ENCODE peak calls at places on chromosomes 2 and 18, in six cellular contexts. One of them, this sample, is unnamed.

GRCh38 chr18:941331-941730 is 36.7 kb downstream of the ADCYAP1 start:
- DNase-seq in mesenchymal stem cell: no peak
- DNase-seq in stomach: no peak
- DNase-seq in uterus: no peak
- DNase-seq in body of pancreas: no peak
- DNase-seq in pancreas: no peak
- DNase-seq in this sample: no peak

GRCh38 chr18:26307161-26307773 is 81.0 kb downstream of the TAF4B start:
- DNase-seq in body of pancreas: no peak
- DNase-seq in uterus: no peak
- DNase-seq in pancreas: no peak
- DNase-seq in stomach: no peak
- DNase-seq in mesenchymal stem cell: peak; percentile 59
- DNase-seq in this sample: no peak

GRCh38 chr18:34801769-34802168 is 91.7 kb downstream of the DTNA start:
- DNase-seq in pancreas: no peak
- DNase-seq in mesenchymal stem cell: peak; percentile 83
- DNase-seq in body of pancreas: no peak
- DNase-seq in uterus: no peak
- DNase-seq in stomach: no peak
- DNase-seq in this sample: no peak

GRCh38 chr2:30511122-30512083 is 64.4 kb downstream of the LCLAT1 start:
- DNase-seq in pancreas: no peak
- DNase-seq in mesenchymal stem cell: peak; percentile 80
- DNase-seq in body of pancreas: no peak
- DNase-seq in uterus: peak; percentile 67
- DNase-seq in stomach: no peak
- DNase-seq in this sample: peak; percentile 51

GRCh38 chr2:67572721-67573485 is 175.8 kb downstream of the ETAA1 start:
- DNase-seq in pancreas: no peak
- DNase-seq in uterus: no peak
- DNase-seq in stomach: peak; percentile 26
- DNase-seq in body of pancreas: peak; percentile 33
- DNase-seq in mesenchymal stem cell: no peak
- DNase-seq in this sample: no peak

GRCh38 chr18:9790261-9790660 is 82.2 kb downstream of the RAB31 start:
- DNase-seq in pancreas: no peak
- DNase-seq in body of pancreas: no peak
- DNase-seq in stomach: no peak
- DNase-seq in mesenchymal stem cell: no peak
- DNase-seq in uterus: no peak
- DNase-seq in this sample: no peak

GRCh38 chr2:3628241-3628679 is 29.7 kb upstream of the ALLC start:
- DNase-seq in body of pancreas: no peak
- DNase-seq in mesenchymal stem cell: no peak
- DNase-seq in pancreas: no peak
- DNase-seq in stomach: peak; percentile 16
- DNase-seq in uterus: peak; percentile 5
- DNase-seq in this sample: peak; percentile 14

GRCh38 chr2:19299522-19299921 is 58.9 kb downstream of the OSR1 start:
- DNase-seq in stomach: no peak
- DNase-seq in body of pancreas: no peak
- DNase-seq in pancreas: no peak
- DNase-seq in uterus: no peak
- DNase-seq in mesenchymal stem cell: peak; percentile 59
- DNase-seq in this sample: no peak

GRCh38 chr2:183269956-183270355 is 145.7 kb downstream of the NUP35 start:
- DNase-seq in uterus: no peak
- DNase-seq in body of pancreas: no peak
- DNase-seq in stomach: no peak
- DNase-seq in mesenchymal stem cell: no peak
- DNase-seq in pancreas: no peak
- DNase-seq in this sample: no peak

GRCh38 chr2:143686585-143687164 is 557.5 kb downstream of the ARHGAP15 start:
- DNase-seq in body of pancreas: no peak
- DNase-seq in stomach: no peak
- DNase-seq in mesenchymal stem cell: peak; percentile 28
- DNase-seq in uterus: no peak
- DNase-seq in pancreas: no peak
- DNase-seq in this sample: no peak

GRCh38 chr2:26595146-26595545 is 46.0 kb downstream of the CIB4 start:
- DNase-seq in stomach: no peak
- DNase-seq in pancreas: no peak
- DNase-seq in uterus: no peak
- DNase-seq in mesenchymal stem cell: no peak
- DNase-seq in body of pancreas: no peak
- DNase-seq in this sample: no peak

GRCh38 chr18:77160515-77160914 is 27.9 kb upstream of the MBP start:
- DNase-seq in mesenchymal stem cell: no peak
- DNase-seq in pancreas: no peak
- DNase-seq in uterus: no peak
- DNase-seq in stomach: no peak
- DNase-seq in body of pancreas: no peak
- DNase-seq in this sample: no peak

GRCh38 chr18:30987479-30988241 is 54.9 kb downstream of the DSC3 start:
- DNase-seq in pancreas: no peak
- DNase-seq in mesenchymal stem cell: no peak
- DNase-seq in uterus: no peak
- DNase-seq in body of pancreas: peak; percentile 23
- DNase-seq in stomach: peak; percentile 27
- DNase-seq in this sample: no peak

GRCh38 chr2:57987835-57988573 is 58.6 kb upstream of the VRK2 start:
- DNase-seq in uterus: no peak
- DNase-seq in stomach: no peak
- DNase-seq in pancreas: no peak
- DNase-seq in mesenchymal stem cell: peak; percentile 30
- DNase-seq in body of pancreas: no peak
- DNase-seq in this sample: no peak

GRCh38 chr2:83196225-83196624 is 1262.9 kb downstream of the SUCLG1 start:
- DNase-seq in uterus: no peak
- DNase-seq in pancreas: no peak
- DNase-seq in stomach: no peak
- DNase-seq in mesenchymal stem cell: peak; percentile 34
- DNase-seq in body of pancreas: no peak
- DNase-seq in this sample: no peak
- H3K4me1 ChIP-seq in uterus: no peaks in the 10 kb centered on the region
- H3K4me1 ChIP-seq in pancreas: no peaks in the 10 kb centered on the region
- H3K4me1 ChIP-seq in stomach: peaks cover 8% of the 10 kb centered on the region
- H3K4me1 ChIP-seq in mesenchymal stem cell: no peaks in the 10 kb centered on the region
- H3K4me1 ChIP-seq in body of pancreas: no peaks in the 10 kb centered on the region
- H3K4me1 ChIP-seq in this sample: no peaks in the 10 kb centered on the region

DNA sequence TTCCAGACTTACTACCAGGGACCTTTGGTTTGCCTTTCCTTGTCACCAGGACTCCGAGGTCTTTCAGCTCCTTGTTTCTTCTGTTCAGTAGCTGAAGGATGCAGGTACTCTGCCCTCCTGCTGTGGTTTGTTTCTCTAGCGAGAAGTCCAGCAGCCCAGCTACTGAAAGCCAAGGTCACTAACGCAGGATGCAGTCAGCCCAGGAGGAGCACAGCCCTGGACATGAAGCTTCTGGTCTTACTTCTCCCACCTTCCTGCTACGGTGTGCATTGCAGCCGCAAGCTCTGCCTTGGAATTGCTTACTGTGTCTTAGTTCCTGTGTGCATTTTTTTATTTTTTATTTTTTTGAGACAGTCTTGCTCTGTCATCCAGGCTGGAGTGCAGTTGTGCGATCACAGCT is 62.4 kb downstream of the DGKD start:
- DNase-seq in pancreas: no peak
- DNase-seq in mesenchymal stem cell: no peak
- DNase-seq in stomach: peak; percentile 45
- DNase-seq in uterus: no peak
- DNase-seq in body of pancreas: no peak
- DNase-seq in this sample: no peak
- H3K4me1 ChIP-seq in pancreas: no peaks in the 10 kb centered on the region
- H3K4me1 ChIP-seq in mesenchymal stem cell: peaks cover 24% of the 10 kb centered on the region
- H3K4me1 ChIP-seq in stomach: peaks cover 85% of the 10 kb centered on the region
- H3K4me1 ChIP-seq in uterus: no peaks in the 10 kb centered on the region
- H3K4me1 ChIP-seq in body of pancreas: peaks cover 10% of the 10 kb centered on the region
- H3K4me1 ChIP-seq in this sample: peaks cover 22% of the 10 kb centered on the region

DNA sequence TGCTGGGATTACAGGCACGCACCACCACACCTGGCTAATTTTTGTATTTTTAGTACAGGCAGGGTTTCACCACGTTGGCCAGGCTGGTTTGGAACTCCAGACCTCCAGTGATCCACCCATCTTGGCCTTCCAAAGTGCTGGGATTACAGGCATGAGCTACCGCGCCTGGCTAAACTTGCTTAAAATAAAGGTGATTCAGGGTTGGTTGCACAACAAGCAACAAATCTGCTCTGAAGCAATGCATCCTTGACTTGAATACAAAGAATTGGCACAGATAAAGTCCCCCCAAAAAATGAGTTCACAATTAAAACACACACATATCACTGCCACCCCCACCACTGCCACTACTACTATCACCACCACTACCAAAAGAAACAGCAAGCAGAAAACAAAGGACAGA is 34.9 kb downstream of the CCDC88A start:
- DNase-seq in pancreas: no peak
- DNase-seq in body of pancreas: no peak
- DNase-seq in mesenchymal stem cell: no peak
- DNase-seq in uterus: no peak
- DNase-seq in stomach: no peak
- DNase-seq in this sample: no peak
- H3K4me1 ChIP-seq in pancreas: no peaks in the 10 kb centered on the region
- H3K4me1 ChIP-seq in body of pancreas: no peaks in the 10 kb centered on the region
- H3K4me1 ChIP-seq in mesenchymal stem cell: no peaks in the 10 kb centered on the region
- H3K4me1 ChIP-seq in uterus: no peaks in the 10 kb centered on the region
- H3K4me1 ChIP-seq in stomach: no peaks in the 10 kb centered on the region
- H3K4me1 ChIP-seq in this sample: no peaks in the 10 kb centered on the region

GRCh38 chr18:7927119-7927518 is 360.0 kb downstream of the PTPRM start:
- DNase-seq in body of pancreas: no peak
- DNase-seq in pancreas: no peak
- DNase-seq in uterus: no peak
- DNase-seq in stomach: no peak
- DNase-seq in mesenchymal stem cell: no peak
- DNase-seq in this sample: no peak

GRCh38 chr18:7921938-7922587 is 354.9 kb downstream of the PTPRM start:
- DNase-seq in pancreas: peak; percentile 36
- DNase-seq in stomach: no peak
- DNase-seq in body of pancreas: peak; percentile 27
- DNase-seq in mesenchymal stem cell: peak; percentile 90
- DNase-seq in uterus: no peak
- DNase-seq in this sample: no peak

GRCh38 chr18:7924616-7925015 is 357.5 kb downstream of the PTPRM start:
- DNase-seq in uterus: no peak
- DNase-seq in body of pancreas: no peak
- DNase-seq in stomach: no peak
- DNase-seq in pancreas: no peak
- DNase-seq in mesenchymal stem cell: no peak
- DNase-seq in this sample: no peak

GRCh38 chr18:7923105-7923504 is 356.0 kb downstream of the PTPRM start:
- DNase-seq in mesenchymal stem cell: no peak
- DNase-seq in uterus: no peak
- DNase-seq in stomach: no peak
- DNase-seq in pancreas: no peak
- DNase-seq in body of pancreas: no peak
- DNase-seq in this sample: no peak

DNA sequence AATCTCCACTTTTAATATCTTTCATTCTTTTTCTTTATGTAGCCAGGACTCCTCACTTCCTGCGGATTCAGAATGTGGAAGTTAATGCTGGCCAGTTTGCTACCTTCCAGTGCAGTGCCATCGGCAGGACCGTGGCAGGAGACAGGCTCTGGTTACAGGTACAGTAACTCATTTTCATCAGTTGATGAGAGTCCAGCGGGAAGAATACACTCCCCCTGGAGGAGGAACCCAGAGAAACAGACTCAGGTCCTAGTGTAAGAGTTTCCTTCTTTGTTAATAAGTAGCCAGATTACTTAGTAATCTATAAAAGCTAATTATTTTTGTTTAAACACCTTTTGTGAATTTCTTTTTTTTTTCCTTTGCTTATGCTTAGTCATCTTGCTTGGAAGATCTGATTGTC is 359.4 kb downstream of the PTPRM start:
- DNase-seq in pancreas: peak; percentile 49
- DNase-seq in stomach: peak; percentile 40
- DNase-seq in mesenchymal stem cell: no peak
- DNase-seq in uterus: no peak
- DNase-seq in body of pancreas: peak; percentile 64
- DNase-seq in this sample: no peak
- H3K4me1 ChIP-seq in pancreas: no peaks in the 10 kb centered on the region
- H3K4me1 ChIP-seq in stomach: peaks cover 29% of the 10 kb centered on the region
- H3K4me1 ChIP-seq in mesenchymal stem cell: peaks cover 11% of the 10 kb centered on the region
- H3K4me1 ChIP-seq in uterus: no peaks in the 10 kb centered on the region
- H3K4me1 ChIP-seq in body of pancreas: peaks cover 33% of the 10 kb centered on the region
- H3K4me1 ChIP-seq in this sample: peaks cover 2% of the 10 kb centered on the region

GRCh38 chr18:2139676-2140075 is 431.6 kb downstream of the METTL4 start:
- DNase-seq in mesenchymal stem cell: peak; percentile 23
- DNase-seq in stomach: no peak
- DNase-seq in uterus: no peak
- DNase-seq in pancreas: no peak
- DNase-seq in body of pancreas: no peak
- DNase-seq in this sample: no peak
- H3K4me1 ChIP-seq in mesenchymal stem cell: no peaks in the 10 kb centered on the region
- H3K4me1 ChIP-seq in stomach: no peaks in the 10 kb centered on the region
- H3K4me1 ChIP-seq in uterus: no peaks in the 10 kb centered on the region
- H3K4me1 ChIP-seq in pancreas: no peaks in the 10 kb centered on the region
- H3K4me1 ChIP-seq in body of pancreas: no peaks in the 10 kb centered on the region
- H3K4me1 ChIP-seq in this sample: no peaks in the 10 kb centered on the region

GRCh38 chr2:226087505-226088365 is 688.2 kb downstream of the NYAP2 start:
- DNase-seq in body of pancreas: peak; percentile 23
- DNase-seq in mesenchymal stem cell: no peak
- DNase-seq in uterus: no peak
- DNase-seq in pancreas: no peak
- DNase-seq in stomach: no peak
- DNase-seq in this sample: no peak

GRCh38 chr2:226087051-226087450 is 687.5 kb downstream of the NYAP2 start:
- DNase-seq in uterus: no peak
- DNase-seq in mesenchymal stem cell: no peak
- DNase-seq in body of pancreas: no peak
- DNase-seq in pancreas: no peak
- DNase-seq in stomach: no peak
- DNase-seq in this sample: no peak

GRCh38 chr2:226088366-226088674 is 688.8 kb downstream of the NYAP2 start:
- DNase-seq in mesenchymal stem cell: no peak
- DNase-seq in body of pancreas: no peak
- DNase-seq in pancreas: no peak
- DNase-seq in uterus: no peak
- DNase-seq in stomach: no peak
- DNase-seq in this sample: no peak

GRCh38 chr2:226080323-226080722 is 680.8 kb downstream of the NYAP2 start:
- DNase-seq in uterus: no peak
- DNase-seq in mesenchymal stem cell: peak; percentile 70
- DNase-seq in stomach: no peak
- DNase-seq in body of pancreas: no peak
- DNase-seq in pancreas: no peak
- DNase-seq in this sample: no peak

GRCh38 chr2:226086190-226086589 is 686.7 kb downstream of the NYAP2 start:
- DNase-seq in pancreas: no peak
- DNase-seq in mesenchymal stem cell: no peak
- DNase-seq in body of pancreas: no peak
- DNase-seq in uterus: no peak
- DNase-seq in stomach: no peak
- DNase-seq in this sample: no peak
- H3K4me1 ChIP-seq in pancreas: no peaks in the 10 kb centered on the region
- H3K4me1 ChIP-seq in mesenchymal stem cell: peaks cover 4% of the 10 kb centered on the region
- H3K4me1 ChIP-seq in body of pancreas: no peaks in the 10 kb centered on the region
- H3K4me1 ChIP-seq in uterus: no peaks in the 10 kb centered on the region
- H3K4me1 ChIP-seq in stomach: no peaks in the 10 kb centered on the region
- H3K4me1 ChIP-seq in this sample: no peaks in the 10 kb centered on the region

GRCh38 chr2:69725706-69726360 is 16.1 kb upstream of the ANXA4 start:
- DNase-seq in mesenchymal stem cell: no peak
- DNase-seq in stomach: no peak
- DNase-seq in body of pancreas: no peak
- DNase-seq in uterus: no peak
- DNase-seq in pancreas: no peak
- DNase-seq in this sample: no peak
- H3K4me1 ChIP-seq in mesenchymal stem cell: peaks cover 4% of the 10 kb centered on the region
- H3K4me1 ChIP-seq in stomach: peaks cover 10% of the 10 kb centered on the region
- H3K4me1 ChIP-seq in body of pancreas: peaks cover 8% of the 10 kb centered on the region
- H3K4me1 ChIP-seq in uterus: no peaks in the 10 kb centered on the region
- H3K4me1 ChIP-seq in pancreas: peaks cover 4% of the 10 kb centered on the region
- H3K4me1 ChIP-seq in this sample: no peaks in the 10 kb centered on the region